ENCODE peak calls at places on chromosomes 11 and 22, in four cellular contexts. One of them, this sample, is unnamed.

GRCh38 chr11:65150513-65151271 is 16.4 kb upstream of the SYVN1 start:
- DNase-seq in breast epithelium: peak; percentile 97
- DNase-seq in T-helper 1 cell: no peak
- DNase-seq in brain microvascular endothelial cell: peak; percentile 93
- DNase-seq in this sample: no peak

GRCh38 chr22:36048911-36049677 is 20.5 kb upstream of the RBFOX2 start:
- DNase-seq in breast epithelium: no peak
- DNase-seq in brain microvascular endothelial cell: peak; percentile 52
- DNase-seq in T-helper 1 cell: no peak
- DNase-seq in this sample: no peak

GRCh38 chr11:91859666-91860065 is 365.0 kb upstream of the FAT3 start:
- DNase-seq in breast epithelium: no peak
- DNase-seq in T-helper 1 cell: no peak
- DNase-seq in brain microvascular endothelial cell: no peak
- DNase-seq in this sample: no peak

GRCh38 chr11:1219836-1220810 is 2.7 kb upstream of the MUC5B start:
- DNase-seq in brain microvascular endothelial cell: no peak
- DNase-seq in T-helper 1 cell: peak; percentile 9
- DNase-seq in breast epithelium: no peak
- DNase-seq in this sample: no peak

GRCh38 chr22:45908961-45909360 is 68.0 kb downstream of the WNT7B start:
- DNase-seq in breast epithelium: no peak
- DNase-seq in brain microvascular endothelial cell: no peak
- DNase-seq in T-helper 1 cell: no peak
- DNase-seq in this sample: no peak

GRCh38 chr11:129853508-129854228 is 38.0 kb downstream of the TMEM45B start:
- DNase-seq in brain microvascular endothelial cell: no peak
- DNase-seq in T-helper 1 cell: peak; percentile 31
- DNase-seq in breast epithelium: peak; percentile 86
- DNase-seq in this sample: peak; percentile 22

GRCh38 chr11:59178401-59178800 is 6.5 kb downstream of the DTX4 start:
- DNase-seq in T-helper 1 cell: no peak
- DNase-seq in breast epithelium: no peak
- DNase-seq in brain microvascular endothelial cell: no peak
- DNase-seq in this sample: no peak

GRCh38 chr11:123186291-123186690 is 8.8 kb downstream of the CLMP start:
- DNase-seq in brain microvascular endothelial cell: no peak
- DNase-seq in T-helper 1 cell: no peak
- DNase-seq in breast epithelium: no peak
- DNase-seq in this sample: no peak

GRCh38 chr11:60378359-60378758 is at the start of gene MS4A7:
- DNase-seq in brain microvascular endothelial cell: no peak
- DNase-seq in breast epithelium: no peak
- DNase-seq in T-helper 1 cell: no peak
- DNase-seq in this sample: no peak

GRCh38 chr22:43970037-43970747 is 14.9 kb downstream of the SAMM50 start:
- DNase-seq in brain microvascular endothelial cell: no peak
- DNase-seq in T-helper 1 cell: no peak
- DNase-seq in breast epithelium: no peak
- DNase-seq in this sample: no peak

GRCh38 chr22:17931400-17931825 is 92.9 kb downstream of the MICAL3 start:
- DNase-seq in brain microvascular endothelial cell: no peak
- DNase-seq in T-helper 1 cell: no peak
- DNase-seq in breast epithelium: no peak
- DNase-seq in this sample: no peak

GRCh38 chr11:14390669-14391068 is 31.7 kb upstream of the RRAS2 start:
- DNase-seq in brain microvascular endothelial cell: no peak
- DNase-seq in T-helper 1 cell: no peak
- DNase-seq in breast epithelium: no peak
- DNase-seq in this sample: no peak

GRCh38 chr22:40289991-40290459 is 56.3 kb upstream of the ADSL start:
- DNase-seq in brain microvascular endothelial cell: peak; percentile 39
- DNase-seq in T-helper 1 cell: peak; percentile 55
- DNase-seq in breast epithelium: no peak
- DNase-seq in this sample: peak; percentile 48

GRCh38 chr11:33375688-33376311 is 118.6 kb downstream of the HIPK3 start:
- DNase-seq in breast epithelium: no peak
- DNase-seq in T-helper 1 cell: no peak
- DNase-seq in brain microvascular endothelial cell: no peak
- DNase-seq in this sample: no peak

GRCh38 chr22:22681221-22681739 is 36.9 kb downstream of the GGTLC2 start:
- DNase-seq in brain microvascular endothelial cell: peak; percentile 14
- DNase-seq in breast epithelium: no peak
- DNase-seq in T-helper 1 cell: no peak
- DNase-seq in this sample: no peak

GRCh38 chr11:34105957-34106504 is 602 bp downstream of the NAT10 start:
- DNase-seq in T-helper 1 cell: no peak
- DNase-seq in breast epithelium: no peak
- DNase-seq in brain microvascular endothelial cell: peak; percentile 12
- DNase-seq in this sample: no peak

GRCh38 chr11:67252831-67253239 is 13.4 kb upstream of the GRK2 start:
- DNase-seq in brain microvascular endothelial cell: peak; percentile 22
- DNase-seq in T-helper 1 cell: no peak
- DNase-seq in breast epithelium: no peak
- DNase-seq in this sample: no peak

GRCh38 chr11:100908746-100909145 is 220.9 kb downstream of the PGR start:
- DNase-seq in T-helper 1 cell: no peak
- DNase-seq in brain microvascular endothelial cell: peak; percentile 57
- DNase-seq in breast epithelium: no peak
- DNase-seq in this sample: no peak

GRCh38 chr11:67392182-67392715 is 463 bp downstream of the RAD9A start:
- DNase-seq in breast epithelium: no peak
- DNase-seq in T-helper 1 cell: no peak
- DNase-seq in brain microvascular endothelial cell: no peak
- DNase-seq in this sample: no peak

GRCh38 chr11:17208257-17208999 is 642 bp upstream of the PIK3C2A start:
- DNase-seq in brain microvascular endothelial cell: peak; percentile 50
- DNase-seq in T-helper 1 cell: no peak
- DNase-seq in breast epithelium: peak; percentile 55
- DNase-seq in this sample: peak; percentile 22

GRCh38 chr11:45041556-45041955 is 90.9 kb upstream of the TP53I11 start:
- DNase-seq in T-helper 1 cell: no peak
- DNase-seq in brain microvascular endothelial cell: no peak
- DNase-seq in breast epithelium: no peak
- DNase-seq in this sample: no peak

GRCh38 chr11:15430381-15430780 is 315.7 kb downstream of the INSC start:
- DNase-seq in breast epithelium: no peak
- DNase-seq in T-helper 1 cell: no peak
- DNase-seq in brain microvascular endothelial cell: no peak
- DNase-seq in this sample: no peak

GRCh38 chr11:12529041-12529440 is 145.2 kb upstream of the TEAD1 start:
- DNase-seq in T-helper 1 cell: no peak
- DNase-seq in breast epithelium: no peak
- DNase-seq in brain microvascular endothelial cell: no peak
- DNase-seq in this sample: no peak

GRCh38 chr11:18493310-18493709 is 33.4 kb downstream of the TSG101 start:
- DNase-seq in brain microvascular endothelial cell: no peak
- DNase-seq in breast epithelium: no peak
- DNase-seq in T-helper 1 cell: no peak
- DNase-seq in this sample: no peak

GRCh38 chr11:16839821-16840220 is 101.4 kb downstream of the C11orf58 start:
- DNase-seq in breast epithelium: no peak
- DNase-seq in T-helper 1 cell: no peak
- DNase-seq in brain microvascular endothelial cell: no peak
- DNase-seq in this sample: no peak